ENCODE peak calls at places on chromosomes 16 and 17, in four cellular contexts. S, P, B and R are unnamed samples.

GRCh38 chr17:1201132-1201702 is 21.4 kb upstream of the ABR start:
- DNase-seq in S (no peak), P (no peak), B (no peak), R (no peak)

GRCh38 chr17:82677353-82677925 is 21.1 kb downstream of the RAB40B start:
- DNase-seq in S (no peak), P (no peak), B (no peak), R (no peak)

GRCh38 chr17:74213897-74214386 is 571 bp downstream of the TTYH2 start:
- DNase-seq in S (no peak), P (peak; percentile 29), B (peak; percentile 41), R (no peak)

GRCh38 chr17:47776330-47777197 is 43.5 kb downstream of the TBX21 start:
- DNase-seq in S (peak; percentile 54), P (peak; percentile 51), B (peak; percentile 19), R (peak; percentile 42)

GRCh38 chr16:86566601-86566965 is at the start of gene FOXC2:
- DNase-seq in S (no peak), P (peak; percentile 93), B (peak; percentile 54), R (peak; percentile 93)

GRCh38 chr17:73803867-73804539 is 159.8 kb upstream of the SDK2 start:
- DNase-seq in S (no peak), P (no peak), B (peak; percentile 38), R (no peak)

GRCh38 chr17:19384723-19385391 is 2.1 kb downstream of the MFAP4 start:
- DNase-seq in S (no peak), P (peak; percentile 93), B (peak; percentile 84), R (peak; percentile 97)

GRCh38 chr17:39028690-39029089 is 61.5 kb upstream of the FBXO47 start:
- DNase-seq in S (no peak), P (no peak), B (no peak), R (no peak)

GRCh38 chr17:78105101-78105500 is 23.5 kb downstream of the TMC6 start:
- DNase-seq in S (no peak), P (no peak), B (peak; percentile 3), R (no peak)

GRCh38 chr17:78104540-78104941 is 24.0 kb downstream of the TMC6 start:
- DNase-seq in S (no peak), P (no peak), B (no peak), R (no peak)

GRCh38 chr17:78107457-78107856 is 21.1 kb downstream of the TMC6 start:
- DNase-seq in S (no peak), P (no peak), B (no peak), R (peak; percentile 14)

GRCh38 chr17:78106211-78106610 is 22.3 kb downstream of the TMC6 start:
- DNase-seq in S (no peak), P (no peak), B (peak; percentile 3), R (no peak)

DNA sequence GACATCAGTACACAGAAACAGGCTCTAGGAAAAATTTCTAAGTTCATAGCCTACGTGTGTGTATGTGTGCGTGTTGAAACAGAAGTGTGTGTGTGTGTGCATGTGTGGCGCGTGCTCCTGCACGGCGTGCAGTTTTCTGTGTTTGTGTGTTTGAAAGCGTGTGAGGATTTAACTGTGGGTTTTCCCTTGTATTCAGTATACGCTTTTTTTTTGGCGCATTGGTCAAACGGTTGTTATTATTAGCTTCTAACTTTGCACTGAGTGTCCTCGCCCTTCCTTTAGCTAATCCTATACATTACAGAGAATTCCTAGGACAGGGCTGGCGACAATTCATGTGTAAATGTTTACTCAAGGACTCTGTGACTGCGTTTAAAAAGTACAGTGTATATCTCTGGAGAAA is 23.0 kb downstream of the TMC6 start:
- DNase-seq in S (no peak), P (no peak), B (peak; percentile 0), R (no peak)
- H3K4me3 ChIP-seq in S (no peak overlapping the region), P (no peak overlapping the region), B (no peak overlapping the region), R (no peak overlapping the region)

GRCh38 chr17:7437369-7437863 is 1.9 kb upstream of the FGF11 start:
- DNase-seq in S (no peak), P (no peak), B (no peak), R (no peak)

GRCh38 chr17:7438656-7439460 is 454 bp upstream of the FGF11 start:
- DNase-seq in S (no peak), P (no peak), B (no peak), R (no peak)

GRCh38 chr17:7438050-7438614 is 1.2 kb upstream of the FGF11 start:
- DNase-seq in S (no peak), P (peak; percentile 90), B (peak; percentile 54), R (peak; percentile 14)

GRCh38 chr17:7435676-7436555 is 681 bp downstream of the TMEM102 start:
- DNase-seq in S (peak; percentile 29), P (peak; percentile 78), B (peak; percentile 69), R (peak; percentile 24)

GRCh38 chr17:7436556-7437368 is 1.5 kb downstream of the TMEM102 start:
- DNase-seq in S (peak; percentile 79), P (peak; percentile 92), B (peak; percentile 88), R (peak; percentile 73)
- TF ChIP-seq CTCF in S (peak; percentile 82), P (peak; percentile 70), B (no peak), R (peak; percentile 68)

DNA sequence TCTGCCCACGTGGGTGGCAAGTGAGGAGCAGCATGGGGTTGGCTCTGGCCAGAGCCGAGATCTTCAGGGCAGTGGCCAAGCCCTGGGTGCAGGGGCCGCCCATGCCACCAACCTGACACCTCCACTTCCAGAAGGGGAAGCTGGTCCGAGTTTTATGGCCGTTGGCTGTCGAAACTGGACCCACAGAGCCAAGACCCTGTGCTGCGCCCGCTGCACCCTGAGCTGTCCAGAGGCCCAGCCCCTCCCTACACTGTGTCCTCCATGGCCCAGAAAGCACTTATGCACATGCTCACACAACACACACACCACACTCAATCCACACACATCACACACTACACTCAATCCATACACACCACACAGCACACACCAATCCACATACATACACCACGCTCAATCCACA is 33.9 kb upstream of the RPTOR start:
- DNase-seq in S (no peak), P (no peak), B (no peak), R (no peak)
- H3K4me3 ChIP-seq in S (no peak overlapping the region), P (no peak overlapping the region), B (no peak overlapping the region), R (no peak overlapping the region)

DNA sequence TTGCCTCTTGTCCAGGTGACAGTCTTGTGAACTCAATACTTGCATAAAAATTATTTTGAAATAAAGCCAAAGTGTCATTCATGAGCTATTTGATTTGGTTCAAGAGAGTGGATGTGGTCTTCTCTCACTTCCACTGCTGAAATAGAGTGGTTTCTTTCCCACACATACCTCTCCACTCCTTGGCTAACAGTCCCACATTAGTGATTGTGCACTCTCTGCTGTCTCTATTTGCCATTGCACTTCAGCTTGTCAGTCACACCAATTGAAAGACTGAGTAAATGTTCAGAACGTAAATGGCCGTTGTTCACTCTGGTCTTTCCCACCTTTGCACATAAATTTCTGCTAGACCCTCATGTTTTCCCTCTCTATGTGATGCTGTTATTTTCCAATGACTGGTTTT is 197.4 kb downstream of the FTO start:
- DNase-seq in S (no peak), P (no peak), B (no peak), R (no peak)
- TF ChIP-seq CTCF in S (no peak), P (no peak), B (no peak), R (no peak)

GRCh38 chr17:77375526-77375916 is 234.8 kb downstream of the SEC14L1 start:
- DNase-seq in S (no peak), P (no peak), B (no peak), R (no peak)
- H3K4me3 ChIP-seq in S (no peak overlapping the region), P (no peak overlapping the region), B (peak overlapping the region; percentile 68), R (peak overlapping the region; percentile 78)

GRCh38 chr17:29565643-29566472 is 979 bp downstream of the ABHD15 start:
- DNase-seq in S (peak; percentile 22), P (no peak), B (peak; percentile 71), R (no peak)
- TF ChIP-seq CTCF in S (peak; percentile 40), P (peak; percentile 32), B (no peak), R (no peak)

GRCh38 chr16:72291121-72291520 is 119.2 kb upstream of the PMFBP1 start:
- DNase-seq in S (peak; percentile 44), P (no peak), B (no peak), R (no peak)
- H3K4me3 ChIP-seq in S (peak overlapping the region; percentile 35), P (no peak overlapping the region), B (no peak overlapping the region), R (peak overlapping the region; percentile 5)

GRCh38 chr16:51125992-51126391 is 25.1 kb downstream of the SALL1 start:
- DNase-seq in S (no peak), P (no peak), B (no peak), R (no peak)
- TF ChIP-seq CTCF in S (no peak), P (no peak), B (no peak), R (no peak)

GRCh38 chr17:31562447-31562846 is 171.0 kb downstream of the RAB11FIP4 start:
- DNase-seq in S (no peak), P (no peak), B (no peak), R (no peak)
- H3K4me3 ChIP-seq in S (no peak overlapping the region), P (no peak overlapping the region), B (no peak overlapping the region), R (no peak overlapping the region)

DNA sequence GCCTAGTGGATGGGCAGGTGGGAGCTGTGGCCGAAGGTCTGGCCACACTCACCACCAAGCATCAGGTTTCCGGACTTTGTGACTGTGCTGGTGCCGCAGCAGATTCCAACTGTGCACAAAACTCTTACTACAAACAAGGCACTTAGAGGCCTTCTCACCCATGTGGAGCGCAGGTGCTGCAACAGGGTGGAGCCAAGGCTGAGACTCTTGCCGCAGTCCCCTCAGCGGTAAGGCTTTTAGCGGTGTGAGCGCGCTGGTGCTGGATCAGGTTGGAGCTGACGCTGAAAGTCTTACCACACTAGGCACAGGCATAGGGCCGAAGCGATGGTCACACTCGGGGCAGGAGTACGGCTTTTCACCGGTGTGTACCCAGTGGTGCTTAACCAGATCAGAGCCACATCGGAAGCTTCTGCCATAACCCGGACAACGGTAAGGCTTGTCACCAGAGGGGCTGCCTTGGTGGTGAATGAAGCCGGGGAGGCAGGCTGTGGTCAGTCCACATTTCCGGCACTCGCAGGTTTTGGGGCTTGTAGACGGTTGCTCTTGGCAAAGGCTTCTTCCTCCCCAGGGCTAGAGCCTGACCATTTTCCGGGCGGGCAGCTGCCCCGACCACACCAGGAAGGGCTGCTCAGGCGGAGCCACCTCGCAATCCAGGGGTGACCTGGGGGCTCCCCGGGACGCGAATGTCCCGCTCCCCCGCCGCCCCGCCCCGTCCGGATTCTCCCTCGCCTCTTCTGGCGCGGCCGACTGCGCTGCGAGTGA is 1.0 kb upstream of the ARMC5 start:
- DNase-seq in S (no peak), P (peak; percentile 28), B (peak; percentile 72), R (peak; percentile 60)
- TF ChIP-seq CTCF in S (no peak), P (peak; percentile 13), B (peak; percentile 46), R (peak; percentile 21)